ENCODE peak calls at places on chromosomes 11 and 22, in nine cellular contexts. One of them, this sample, is unnamed.

GRCh38 chr11:130471731-130472433 is 23.4 kb downstream of the ADAMTS15 start:
- DNase-seq in AG04449: no peak
- DNase-seq in stimulated activated CD4-positive, alpha-beta T cell treated with anti-CD3 and anti-CD28 coated beads, Interleukin-15, amount 100 ng/mL, for 24 hours: no peak
- DNase-seq in CD8-positive, alpha-beta memory T cell: no peak
- DNase-seq in substantia nigra: no peak
- DNase-seq in prostate gland: no peak
- DNase-seq in activated T-helper 1 cell treated with anti-CD3 and anti-CD28 coated beads, Interleukin-12 subunit alpha, Interleukin-12 subunit beta, Interleukin-2, Interleukin-4 antibody, amounts not matched to agents 30 ng/mL and 10 ng/mL and 1 ng/mL, durations not matched to agents 14 hours and 24 hours and 36 hours: no peak
- DNase-seq in AG10803: no peak
- DNase-seq in foreskin fibroblast: no peak
- DNase-seq in this sample: no peak

GRCh38 chr11:31955838-31956237 is 135.0 kb upstream of the RCN1 start:
- DNase-seq in prostate gland: no peak
- DNase-seq in AG04449: no peak
- DNase-seq in stimulated activated CD4-positive, alpha-beta T cell treated with anti-CD3 and anti-CD28 coated beads, Interleukin-15, amount 100 ng/mL, for 24 hours: no peak
- DNase-seq in CD8-positive, alpha-beta memory T cell: no peak
- DNase-seq in foreskin fibroblast: no peak
- DNase-seq in substantia nigra: no peak
- DNase-seq in activated T-helper 1 cell treated with anti-CD3 and anti-CD28 coated beads, Interleukin-12 subunit alpha, Interleukin-12 subunit beta, Interleukin-2, Interleukin-4 antibody, amounts not matched to agents 30 ng/mL and 10 ng/mL and 1 ng/mL, durations not matched to agents 14 hours and 24 hours and 36 hours: no peak
- DNase-seq in AG10803: no peak
- DNase-seq in this sample: no peak

GRCh38 chr11:106062592-106062949 is 14.6 kb downstream of the KBTBD3 start:
- DNase-seq in stimulated activated CD4-positive, alpha-beta T cell treated with anti-CD3 and anti-CD28 coated beads, Interleukin-15, amount 100 ng/mL, for 24 hours: no peak
- DNase-seq in activated T-helper 1 cell treated with anti-CD3 and anti-CD28 coated beads, Interleukin-12 subunit alpha, Interleukin-12 subunit beta, Interleukin-2, Interleukin-4 antibody, amounts not matched to agents 30 ng/mL and 10 ng/mL and 1 ng/mL, durations not matched to agents 14 hours and 24 hours and 36 hours: no peak
- DNase-seq in AG04449: no peak
- DNase-seq in AG10803: no peak
- DNase-seq in prostate gland: no peak
- DNase-seq in substantia nigra: no peak
- DNase-seq in CD8-positive, alpha-beta memory T cell: no peak
- DNase-seq in foreskin fibroblast: no peak
- DNase-seq in this sample: no peak

GRCh38 chr11:17021550-17021949 is 7.3 kb upstream of the PLEKHA7 start:
- DNase-seq in foreskin fibroblast: no peak
- DNase-seq in activated T-helper 1 cell treated with anti-CD3 and anti-CD28 coated beads, Interleukin-12 subunit alpha, Interleukin-12 subunit beta, Interleukin-2, Interleukin-4 antibody, amounts not matched to agents 30 ng/mL and 10 ng/mL and 1 ng/mL, durations not matched to agents 14 hours and 24 hours and 36 hours: no peak
- DNase-seq in substantia nigra: no peak
- DNase-seq in CD8-positive, alpha-beta memory T cell: no peak
- DNase-seq in stimulated activated CD4-positive, alpha-beta T cell treated with anti-CD3 and anti-CD28 coated beads, Interleukin-15, amount 100 ng/mL, for 24 hours: no peak
- DNase-seq in prostate gland: no peak
- DNase-seq in AG04449: no peak
- DNase-seq in AG10803: no peak
- DNase-seq in this sample: no peak

GRCh38 chr11:9697766-9698165 is 33.9 kb downstream of the SWAP70 start:
- DNase-seq in AG10803: no peak
- DNase-seq in substantia nigra: no peak
- DNase-seq in activated T-helper 1 cell treated with anti-CD3 and anti-CD28 coated beads, Interleukin-12 subunit alpha, Interleukin-12 subunit beta, Interleukin-2, Interleukin-4 antibody, amounts not matched to agents 30 ng/mL and 10 ng/mL and 1 ng/mL, durations not matched to agents 14 hours and 24 hours and 36 hours: no peak
- DNase-seq in foreskin fibroblast: no peak
- DNase-seq in AG04449: no peak
- DNase-seq in prostate gland: no peak
- DNase-seq in CD8-positive, alpha-beta memory T cell: no peak
- DNase-seq in stimulated activated CD4-positive, alpha-beta T cell treated with anti-CD3 and anti-CD28 coated beads, Interleukin-15, amount 100 ng/mL, for 24 hours: no peak
- DNase-seq in this sample: no peak

GRCh38 chr11:43486141-43486540 is 127.4 kb downstream of the TTC17 start:
- DNase-seq in substantia nigra: no peak
- DNase-seq in stimulated activated CD4-positive, alpha-beta T cell treated with anti-CD3 and anti-CD28 coated beads, Interleukin-15, amount 100 ng/mL, for 24 hours: no peak
- DNase-seq in prostate gland: no peak
- DNase-seq in foreskin fibroblast: no peak
- DNase-seq in activated T-helper 1 cell treated with anti-CD3 and anti-CD28 coated beads, Interleukin-12 subunit alpha, Interleukin-12 subunit beta, Interleukin-2, Interleukin-4 antibody, amounts not matched to agents 30 ng/mL and 10 ng/mL and 1 ng/mL, durations not matched to agents 14 hours and 24 hours and 36 hours: no peak
- DNase-seq in AG04449: no peak
- DNase-seq in CD8-positive, alpha-beta memory T cell: no peak
- DNase-seq in AG10803: no peak
- DNase-seq in this sample: no peak

GRCh38 chr11:85889676-85890579 is 34.7 kb downstream of the CCDC83 start:
- DNase-seq in foreskin fibroblast: peak
- DNase-seq in AG10803: peak
- DNase-seq in CD8-positive, alpha-beta memory T cell: no peak
- DNase-seq in AG04449: peak
- DNase-seq in activated T-helper 1 cell treated with anti-CD3 and anti-CD28 coated beads, Interleukin-12 subunit alpha, Interleukin-12 subunit beta, Interleukin-2, Interleukin-4 antibody, amounts not matched to agents 30 ng/mL and 10 ng/mL and 1 ng/mL, durations not matched to agents 14 hours and 24 hours and 36 hours: no peak
- DNase-seq in substantia nigra: no peak
- DNase-seq in stimulated activated CD4-positive, alpha-beta T cell treated with anti-CD3 and anti-CD28 coated beads, Interleukin-15, amount 100 ng/mL, for 24 hours: no peak
- DNase-seq in prostate gland: no peak
- DNase-seq in this sample: no peak

GRCh38 chr11:76302707-76303395 is 78.1 kb downstream of the THAP12 start:
- DNase-seq in prostate gland: no peak
- DNase-seq in AG10803: no peak
- DNase-seq in substantia nigra: no peak
- DNase-seq in activated T-helper 1 cell treated with anti-CD3 and anti-CD28 coated beads, Interleukin-12 subunit alpha, Interleukin-12 subunit beta, Interleukin-2, Interleukin-4 antibody, amounts not matched to agents 30 ng/mL and 10 ng/mL and 1 ng/mL, durations not matched to agents 14 hours and 24 hours and 36 hours: no peak
- DNase-seq in stimulated activated CD4-positive, alpha-beta T cell treated with anti-CD3 and anti-CD28 coated beads, Interleukin-15, amount 100 ng/mL, for 24 hours: no peak
- DNase-seq in AG04449: no peak
- DNase-seq in foreskin fibroblast: no peak
- DNase-seq in CD8-positive, alpha-beta memory T cell: no peak
- DNase-seq in this sample: no peak

GRCh38 chr11:82507288-82507687 is 226.4 kb downstream of the FAM181B start:
- DNase-seq in prostate gland: no peak
- DNase-seq in substantia nigra: no peak
- DNase-seq in CD8-positive, alpha-beta memory T cell: no peak
- DNase-seq in activated T-helper 1 cell treated with anti-CD3 and anti-CD28 coated beads, Interleukin-12 subunit alpha, Interleukin-12 subunit beta, Interleukin-2, Interleukin-4 antibody, amounts not matched to agents 30 ng/mL and 10 ng/mL and 1 ng/mL, durations not matched to agents 14 hours and 24 hours and 36 hours: no peak
- DNase-seq in AG04449: no peak
- DNase-seq in stimulated activated CD4-positive, alpha-beta T cell treated with anti-CD3 and anti-CD28 coated beads, Interleukin-15, amount 100 ng/mL, for 24 hours: no peak
- DNase-seq in foreskin fibroblast: no peak
- DNase-seq in AG10803: no peak
- DNase-seq in this sample: no peak

GRCh38 chr11:118435233-118435892 is 929 bp upstream of the KMT2A start:
- DNase-seq in AG10803: peak
- DNase-seq in foreskin fibroblast: peak
- DNase-seq in prostate gland: peak
- DNase-seq in AG04449: no peak
- DNase-seq in stimulated activated CD4-positive, alpha-beta T cell treated with anti-CD3 and anti-CD28 coated beads, Interleukin-15, amount 100 ng/mL, for 24 hours: peak
- DNase-seq in substantia nigra: peak
- DNase-seq in activated T-helper 1 cell treated with anti-CD3 and anti-CD28 coated beads, Interleukin-12 subunit alpha, Interleukin-12 subunit beta, Interleukin-2, Interleukin-4 antibody, amounts not matched to agents 30 ng/mL and 10 ng/mL and 1 ng/mL, durations not matched to agents 14 hours and 24 hours and 36 hours: peak
- DNase-seq in CD8-positive, alpha-beta memory T cell: no peak
- DNase-seq in this sample: peak

GRCh38 chr22:50084570-50084969 is 656 bp downstream of the MLC1 start:
- DNase-seq in prostate gland: no peak
- DNase-seq in AG10803: no peak
- DNase-seq in substantia nigra: no peak
- DNase-seq in stimulated activated CD4-positive, alpha-beta T cell treated with anti-CD3 and anti-CD28 coated beads, Interleukin-15, amount 100 ng/mL, for 24 hours: no peak
- DNase-seq in activated T-helper 1 cell treated with anti-CD3 and anti-CD28 coated beads, Interleukin-12 subunit alpha, Interleukin-12 subunit beta, Interleukin-2, Interleukin-4 antibody, amounts not matched to agents 30 ng/mL and 10 ng/mL and 1 ng/mL, durations not matched to agents 14 hours and 24 hours and 36 hours: no peak
- DNase-seq in CD8-positive, alpha-beta memory T cell: no peak
- DNase-seq in AG04449: no peak
- DNase-seq in foreskin fibroblast: no peak
- DNase-seq in this sample: no peak

GRCh38 chr22:47552024-47552423 is 789.6 kb downstream of the TBC1D22A start:
- DNase-seq in AG04449: no peak
- DNase-seq in foreskin fibroblast: no peak
- DNase-seq in CD8-positive, alpha-beta memory T cell: no peak
- DNase-seq in substantia nigra: no peak
- DNase-seq in prostate gland: no peak
- DNase-seq in activated T-helper 1 cell treated with anti-CD3 and anti-CD28 coated beads, Interleukin-12 subunit alpha, Interleukin-12 subunit beta, Interleukin-2, Interleukin-4 antibody, amounts not matched to agents 30 ng/mL and 10 ng/mL and 1 ng/mL, durations not matched to agents 14 hours and 24 hours and 36 hours: no peak
- DNase-seq in AG10803: no peak
- DNase-seq in stimulated activated CD4-positive, alpha-beta T cell treated with anti-CD3 and anti-CD28 coated beads, Interleukin-15, amount 100 ng/mL, for 24 hours: no peak
- DNase-seq in this sample: no peak

GRCh38 chr11:96391698-96392307 is 2.0 kb downstream of the JRKL start:
- DNase-seq in AG10803: no peak
- DNase-seq in AG04449: no peak
- DNase-seq in prostate gland: no peak
- DNase-seq in activated T-helper 1 cell treated with anti-CD3 and anti-CD28 coated beads, Interleukin-12 subunit alpha, Interleukin-12 subunit beta, Interleukin-2, Interleukin-4 antibody, amounts not matched to agents 30 ng/mL and 10 ng/mL and 1 ng/mL, durations not matched to agents 14 hours and 24 hours and 36 hours: no peak
- DNase-seq in stimulated activated CD4-positive, alpha-beta T cell treated with anti-CD3 and anti-CD28 coated beads, Interleukin-15, amount 100 ng/mL, for 24 hours: no peak
- DNase-seq in CD8-positive, alpha-beta memory T cell: no peak
- DNase-seq in substantia nigra: no peak
- DNase-seq in foreskin fibroblast: no peak
- DNase-seq in this sample: no peak

GRCh38 chr11:122720482-122720881 is 65.0 kb downstream of the UBASH3B start:
- DNase-seq in AG04449: no peak
- DNase-seq in activated T-helper 1 cell treated with anti-CD3 and anti-CD28 coated beads, Interleukin-12 subunit alpha, Interleukin-12 subunit beta, Interleukin-2, Interleukin-4 antibody, amounts not matched to agents 30 ng/mL and 10 ng/mL and 1 ng/mL, durations not matched to agents 14 hours and 24 hours and 36 hours: no peak
- DNase-seq in foreskin fibroblast: no peak
- DNase-seq in prostate gland: no peak
- DNase-seq in AG10803: no peak
- DNase-seq in CD8-positive, alpha-beta memory T cell: no peak
- DNase-seq in substantia nigra: no peak
- DNase-seq in stimulated activated CD4-positive, alpha-beta T cell treated with anti-CD3 and anti-CD28 coated beads, Interleukin-15, amount 100 ng/mL, for 24 hours: no peak
- DNase-seq in this sample: no peak

GRCh38 chr11:69965821-69966582 is 112.1 kb upstream of the ANO1 start:
- DNase-seq in stimulated activated CD4-positive, alpha-beta T cell treated with anti-CD3 and anti-CD28 coated beads, Interleukin-15, amount 100 ng/mL, for 24 hours: no peak
- DNase-seq in activated T-helper 1 cell treated with anti-CD3 and anti-CD28 coated beads, Interleukin-12 subunit alpha, Interleukin-12 subunit beta, Interleukin-2, Interleukin-4 antibody, amounts not matched to agents 30 ng/mL and 10 ng/mL and 1 ng/mL, durations not matched to agents 14 hours and 24 hours and 36 hours: no peak
- DNase-seq in AG04449: no peak
- DNase-seq in foreskin fibroblast: no peak
- DNase-seq in substantia nigra: no peak
- DNase-seq in prostate gland: no peak
- DNase-seq in AG10803: no peak
- DNase-seq in CD8-positive, alpha-beta memory T cell: no peak
- DNase-seq in this sample: no peak